ENCODE peak calls at places on chromosome X, in four cellular contexts. H is HCT116, Y is lower lobe of right lung, G is NT2/D1. W is an unnamed sample. For H3K36me3 and H3K27me3, the result is how much of the 10 kb centered on the place peaks cover.

GRCh38 chrX:45806410-45807121 is 605.9 kb upstream of the DIPK2B start:
- DNase-seq in Y (no peak), G (no peak), H (no peak), W (peak)

GRCh38 chrX:69618803-69619202 is 2.9 kb downstream of the EDA start:
- DNase-seq in H (no peak), Y (no peak), G (no peak), W (no peak)

GRCh38 chrX:110415440-110416167 is 57.0 kb downstream of the RTL9 start:
- DNase-seq in G (no peak), H (no peak), Y (no peak), W (no peak)

GRCh38 chrX:42673411-42673810 is 104.6 kb downstream of the PPP1R2C start:
- DNase-seq in Y (no peak), G (no peak), H (no peak), W (no peak)

GRCh38 chrX:118807151-118808017 is 16.2 kb upstream of the ZCCHC12 start:
- DNase-seq in H (peak), G (peak), Y (no peak), W (no peak)

GRCh38 chrX:72169008-72169728 is 12.4 kb upstream of the PIN4 start:
- DNase-seq in H (no peak), G (no peak), Y (no peak), W (no peak)

GRCh38 chrX:30779453-30780030 is 109.5 kb downstream of the TAB3 start:
- DNase-seq in H (no peak), G (no peak), Y (no peak), W (no peak)

GRCh38 chrX:155086202-155086840 is 15.0 kb downstream of the BRCC3 start:
- DNase-seq in Y (no peak), G (peak), H (peak), W (no peak)

GRCh38 chrX:24902808-24903207 is 113.0 kb downstream of the ARX start:
- DNase-seq in Y (no peak), G (no peak), H (no peak), W (no peak)

GRCh38 chrX:131764224-131764623 is 220.3 kb downstream of the OR13H1 start:
- DNase-seq in G (no peak), Y (no peak), H (no peak), W (no peak)

GRCh38 chrX:72461766-72462165 is 110.9 kb downstream of the HDAC8 start:
- DNase-seq in Y (no peak), G (no peak), H (no peak), W (no peak)

GRCh38 chrX:133544778-133545177 is 129.5 kb upstream of the GPC4 start:
- DNase-seq in H (no peak), Y (no peak), G (no peak), W (no peak)

GRCh38 chrX:21638311-21638710 is 19.8 kb downstream of the KLHL34 start:
- DNase-seq in H (no peak), Y (no peak), G (no peak), W (peak)

GRCh38 chrX:103254921-103255455 is at the start of gene TCEAL8:
- DNase-seq in Y (peak), G (peak), H (peak), W (peak)

GRCh38 chrX:152989292-152989658 is 4.6 kb downstream of the PNMA5 start:
- DNase-seq in Y (no peak), H (no peak), G (no peak), W (no peak)

GRCh38 chrX:65522739-65523372 is 11.7 kb downstream of the LAS1L start:
- DNase-seq in Y (no peak), G (no peak), H (no peak), W (no peak)
- H3K36me3 ChIP-seq in Y (half or more), G (half or more), H (under half), W (under half)

GRCh38 chrX:10111364-10112148 is 45.2 kb upstream of the CLCN4 start:
- DNase-seq in G (no peak), H (no peak), Y (no peak), W (no peak)

GRCh38 chrX:10110316-10110932 is 46.4 kb upstream of the CLCN4 start:
- DNase-seq in H (no peak), G (no peak), Y (no peak), W (no peak)

GRCh38 chrX:10112510-10112909 is 44.3 kb upstream of the CLCN4 start:
- DNase-seq in G (no peak), H (no peak), Y (no peak), W (no peak)

GRCh38 chrX:10109695-10110094 is 47.1 kb upstream of the CLCN4 start:
- DNase-seq in G (no peak), H (no peak), Y (no peak), W (no peak)

GRCh38 chrX:10110984-10111363 is 45.8 kb upstream of the CLCN4 start:
- DNase-seq in H (no peak), G (no peak), Y (no peak), W (no peak)
- H3K4me3 ChIP-seq in H (no peak), G (no peak), Y (no peak), W (no peak)

GRCh38 chrX:11462136-11462535 is 168.9 kb downstream of the AMELX start:
- DNase-seq in H (no peak), Y (no peak), G (no peak), W (no peak)

GRCh38 chrX:11464836-11465458 is 171.7 kb downstream of the AMELX start:
- DNase-seq in G (no peak), Y (no peak), H (no peak), W (no peak)

GRCh38 chrX:11462648-11463047 is 169.4 kb downstream of the AMELX start:
- DNase-seq in H (no peak), G (no peak), Y (no peak), W (no peak)

GRCh38 chrX:11464360-11464759 is 171.1 kb downstream of the AMELX start:
- DNase-seq in G (no peak), H (no peak), Y (no peak), W (no peak)

DNA sequence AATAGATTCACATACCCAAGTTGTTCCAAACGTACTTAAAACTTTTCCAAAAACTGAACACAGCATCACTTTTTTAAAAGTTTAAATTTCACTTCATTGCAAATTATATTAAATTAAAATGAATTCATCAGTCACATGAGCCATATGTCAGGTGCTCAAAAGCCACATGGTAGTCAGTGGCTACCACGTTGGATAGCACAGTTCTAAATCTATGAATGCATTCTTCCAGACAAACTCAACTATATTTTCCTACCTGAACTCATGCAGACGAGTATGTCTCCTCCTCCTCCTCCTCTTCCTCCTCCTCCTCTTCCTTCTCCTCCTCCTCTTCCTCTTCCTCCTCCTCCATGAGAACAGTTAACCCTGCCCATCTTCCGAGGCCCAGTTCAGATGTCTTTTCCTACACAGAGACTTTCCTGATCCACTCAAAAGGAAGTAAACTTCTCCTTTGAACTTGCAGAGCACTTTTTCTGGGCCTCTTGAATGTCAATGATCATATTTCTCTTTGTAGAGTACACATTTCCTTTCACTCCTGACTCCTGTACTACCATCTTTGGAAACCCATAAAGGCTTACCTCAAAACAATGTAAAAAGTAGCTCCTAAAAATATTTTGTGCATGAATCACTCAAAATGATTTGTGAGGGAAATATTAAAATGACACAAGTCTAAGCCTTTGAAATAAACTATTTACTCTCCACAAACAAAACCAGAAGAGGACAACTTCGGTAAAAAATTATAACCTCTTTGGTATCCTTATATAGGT is 172.6 kb downstream of the AMELX start:
- DNase-seq in H (no peak), Y (no peak), G (no peak), W (no peak)
- H3K27me3 ChIP-seq in H (under half), Y (under half), G (under half), W (under half)

GRCh38 chrX:2908125-2908685 is 20.9 kb downstream of the ARSD start:
- DNase-seq in H (no peak), Y (no peak), G (no peak), W (no peak)
- H3K36me3 ChIP-seq in H (under half), Y (under half), G (under half), W (under half)

W was measured in BJ.